ENCODE peak calls at places on chromosomes 16 and 17, in seven cellular contexts. W is coronary artery, H is heart right ventricle, S is BJ, M is IMR-90, N is fibroblast of lung, F is B cell. Y is an unnamed sample.
A peak's percentile ranks its signal among the peaks of the same experiment; 100 is the strongest.

GRCh38 chr16:57810197-57811024 is 8.1 kb upstream of the KIFC3 start:
- DNase-seq in H (peak; percentile 86), M (peak; percentile 68), F (no peak), S (peak; percentile 57), N (peak; percentile 83), W (no peak), Y (peak; percentile 90)

GRCh38 chr17:804541-805435 is 22.6 kb downstream of the MRM3 start:
- DNase-seq in S (no peak), M (no peak), W (no peak), F (no peak), N (no peak), H (no peak), Y (no peak)

GRCh38 chr17:35345445-35345925 is 27.9 kb downstream of the SLFN11 start:
- DNase-seq in W (no peak), H (no peak), N (no peak), M (no peak), S (no peak), F (no peak), Y (no peak)

GRCh38 chr17:39009471-39010085 is 42.4 kb upstream of the FBXO47 start:
- DNase-seq in S (no peak), W (no peak), N (no peak), F (no peak), M (no peak), H (no peak), Y (no peak)

GRCh38 chr16:61885343-61885742 is 150.9 kb downstream of the CDH8 start:
- DNase-seq in N (no peak), F (no peak), S (no peak), M (no peak), W (no peak), H (no peak), Y (no peak)

GRCh38 chr16:75099738-75100615 is 16.6 kb downstream of the LDHD start:
- DNase-seq in F (no peak), S (no peak), N (no peak), H (peak; percentile 62), M (no peak), W (no peak), Y (peak; percentile 61)

GRCh38 chr17:47785538-47786123 is 36.0 kb downstream of the OSBPL7 start:
- DNase-seq in H (no peak), S (no peak), F (no peak), W (peak; percentile 43), N (peak; percentile 27), M (peak; percentile 16), Y (peak; percentile 19)

GRCh38 chr17:10171581-10171981 is 26.8 kb downstream of the GAS7 start:
- DNase-seq in H (no peak), F (peak; percentile 36), S (no peak), M (peak; percentile 41), W (no peak), N (no peak), Y (peak; percentile 71)

GRCh38 chr17:40017422-40018080 is 2.3 kb downstream of the CSF3 start:
- DNase-seq in N (no peak), S (no peak), W (no peak), H (no peak), M (no peak), F (no peak), Y (no peak)

GRCh38 chr16:87057291-87057881 is 259.8 kb downstream of the C16orf95 start:
- DNase-seq in S (no peak), F (no peak), M (no peak), H (no peak), N (no peak), W (peak; percentile 62), Y (no peak)

GRCh38 chr16:50858376-50858775 is 116.5 kb downstream of the CYLD start:
- DNase-seq in M (no peak), W (no peak), S (no peak), N (no peak), H (no peak), F (no peak), Y (no peak)

GRCh38 chr16:4682616-4683254 is 10.6 kb upstream of the NUDT16L1 start:
- DNase-seq in H (no peak), W (no peak), N (peak; percentile 27), F (no peak), S (no peak), M (peak; percentile 18), Y (no peak)

GRCh38 chr16:67667817-67668494 is 1.3 kb downstream of the C16orf86 start:
- DNase-seq in F (peak; percentile 87), N (peak; percentile 84), W (peak; percentile 93), M (peak; percentile 89), H (peak; percentile 86), S (peak; percentile 59), Y (peak; percentile 95)

GRCh38 chr17:1130191-1130590 is 49.6 kb downstream of the ABR start:
- DNase-seq in H (no peak), W (no peak), M (no peak), F (no peak), N (no peak), S (no peak), Y (no peak)

GRCh38 chr17:14489986-14490385 is 189.1 kb downstream of the HS3ST3B1 start:
- DNase-seq in W (no peak), N (no peak), S (no peak), F (no peak), H (no peak), M (no peak), Y (no peak)

GRCh38 chr17:31321971-31322370 is 549 bp upstream of the EVI2A start:
- DNase-seq in S (no peak), F (no peak), H (no peak), W (no peak), N (no peak), M (no peak), Y (no peak)

GRCh38 chr16:54397838-54398237 is 111.3 kb upstream of the IRX3 start:
- DNase-seq in W (no peak), S (no peak), M (no peak), H (no peak), F (no peak), N (no peak), Y (no peak)

GRCh38 chr17:66982011-66982508 is 17.6 kb downstream of the CACNG4 start:
- DNase-seq in S (peak; percentile 61), N (no peak), M (no peak), W (no peak), F (no peak), H (no peak), Y (no peak)

GRCh38 chr17:72600934-72601333 is 480.1 kb downstream of the SOX9 start:
- DNase-seq in F (no peak), N (peak; percentile 96), M (peak; percentile 80), H (no peak), S (no peak), W (no peak), Y (no peak)

GRCh38 chr16:5187402-5187952 is 89.9 kb upstream of the EEF2KMT start:
- DNase-seq in H (no peak), M (no peak), N (no peak), W (no peak), F (no peak), S (no peak), Y (no peak)

GRCh38 chr17:17412331-17412730 is 64.5 kb upstream of the MED9 start:
- DNase-seq in S (peak; percentile 46), W (no peak), M (peak; percentile 82), F (no peak), H (no peak), N (peak; percentile 84), Y (no peak)

GRCh38 chr17:1005361-1005946 is 8.5 kb downstream of the TIMM22 start:
- DNase-seq in S (no peak), N (peak; percentile 83), M (peak; percentile 54), W (peak; percentile 84), H (peak; percentile 65), F (no peak), Y (no peak)

GRCh38 chr16:57108432-57108831 is 16.0 kb downstream of the CPNE2 start:
- DNase-seq in W (no peak), M (no peak), H (no peak), F (no peak), S (no peak), N (no peak), Y (no peak)

GRCh38 chr16:81581107-81581506 is 136.5 kb downstream of the CMIP start:
- DNase-seq in S (no peak), W (no peak), H (no peak), N (peak; percentile 77), M (no peak), F (no peak), Y (no peak)
- TF ChIP-seq CTCF in S (no peak), W (no peak), H (no peak), N (no peak), M (no peak), F (no peak), Y (no peak)

GRCh38 chr16:27485811-27486210 is 63.9 kb downstream of the GTF3C1 start:
- DNase-seq in M (no peak), H (no peak), F (no peak), W (no peak), N (no peak), S (no peak), Y (no peak)
- TF ChIP-seq CTCF in M (no peak), H (no peak), F (no peak), W (no peak), N (no peak), S (no peak), Y (no peak)

DNA sequence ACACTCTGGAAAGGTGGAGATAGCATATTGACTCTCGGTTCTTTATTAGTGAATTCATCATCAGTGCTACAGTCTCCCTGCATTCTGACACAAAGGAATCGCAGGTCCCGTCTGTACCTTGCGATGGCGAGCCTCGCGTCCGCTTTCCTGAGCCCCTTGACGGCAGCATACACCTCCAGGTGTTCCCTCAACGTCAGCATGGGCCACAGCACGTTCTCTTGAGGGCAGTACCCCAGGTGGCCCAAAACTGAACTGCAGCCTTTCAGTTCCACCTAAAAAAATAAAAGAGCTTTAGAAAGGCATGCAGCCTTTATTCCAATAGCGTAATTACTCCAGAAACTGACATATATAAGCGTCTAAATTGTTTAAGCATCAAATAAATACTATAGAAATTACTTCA is 24.2 kb upstream of the ABCA9 start:
- DNase-seq in F (no peak), H (no peak), N (no peak), W (no peak), S (no peak), M (no peak), Y (no peak)
- TF ChIP-seq CTCF in F (peak; percentile 63), H (no peak), N (peak; percentile 33), W (no peak), S (peak; percentile 32), M (no peak), Y (no peak)

DNA sequence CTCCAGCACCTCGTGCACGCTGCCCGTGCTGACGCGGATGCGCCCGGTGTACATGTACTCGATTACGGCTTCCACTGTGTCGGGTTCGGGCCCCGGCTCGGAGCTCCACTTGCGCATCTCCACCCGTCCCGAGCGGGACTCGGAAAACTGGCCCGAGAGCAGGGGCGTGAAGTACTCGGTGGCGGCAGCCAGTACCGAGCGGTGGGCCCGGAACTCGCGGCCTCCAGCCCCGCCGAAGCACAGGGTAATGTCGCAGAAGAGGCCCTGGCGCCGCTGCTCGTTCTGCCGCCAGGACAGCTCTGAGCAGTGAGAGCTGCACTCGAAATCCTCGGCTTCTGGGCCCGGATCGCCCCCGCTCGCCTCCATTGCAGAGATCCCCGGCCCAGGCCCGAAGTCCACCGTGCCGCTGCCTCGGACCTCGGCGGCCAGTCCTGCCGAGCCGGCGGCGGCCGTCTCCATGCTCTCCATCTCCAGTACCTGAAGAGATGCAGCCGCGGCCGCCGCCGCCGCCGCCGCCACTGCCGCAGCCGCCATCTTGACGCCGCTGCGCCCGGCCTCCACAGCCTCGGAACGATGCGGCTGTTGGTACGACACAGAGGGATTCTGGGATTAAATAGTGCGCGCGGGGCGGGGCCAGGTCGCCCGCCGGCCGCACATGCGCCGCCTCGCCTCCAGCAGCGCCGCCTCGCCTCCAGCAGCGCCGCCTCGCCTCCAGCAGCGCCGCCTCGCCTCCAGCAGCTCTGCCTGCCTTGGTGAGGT is at the start of gene KLHL11:
- DNase-seq in M (peak; percentile 85), W (peak; percentile 89), H (peak; percentile 87), F (peak; percentile 88), N (peak; percentile 87), S (peak; percentile 37), Y (peak; percentile 94)
- TF ChIP-seq CTCF in M (no peak), W (no peak), H (no peak), F (no peak), N (peak; percentile 1), S (no peak), Y (no peak)